ENCODE peak calls at places on chromosome 10, in five cellular contexts. M, Q, P, N and F are unnamed samples.

GRCh38 chr10:93991596-93992284 is 2.0 kb upstream of the PLCE1 start:
- DNase-seq in M (peak; percentile 51), N (peak; percentile 86), P (peak; percentile 78), Q (peak; percentile 51), F (no peak)

GRCh38 chr10:43128958-43129706 is 9.1 kb upstream of the CSGALNACT2 start:
- DNase-seq in N (peak; percentile 98), Q (peak; percentile 22), P (peak; percentile 93), M (no peak), F (no peak)

GRCh38 chr10:67839957-67840356 is 2.0 kb upstream of the DNAJC12 start:
- DNase-seq in P (peak; percentile 75), M (no peak), Q (no peak), N (peak; percentile 53), F (no peak)

GRCh38 chr10:77392851-77393250 is 244.8 kb downstream of the KCNMA1 start:
- DNase-seq in N (peak; percentile 98), P (peak; percentile 99), M (no peak), Q (no peak), F (no peak)

GRCh38 chr10:14782691-14783363 is 8.1 kb upstream of the FAM107B start:
- DNase-seq in P (peak; percentile 45), M (no peak), Q (no peak), N (peak; percentile 2), F (no peak)

GRCh38 chr10:14487511-14487909 is 156.8 kb upstream of the FRMD4A start:
- DNase-seq in P (peak; percentile 43), Q (no peak), N (peak; percentile 52), M (no peak), F (no peak)

GRCh38 chr10:92413519-92413918 is 122.6 kb downstream of the MARCHF5 start:
- DNase-seq in P (no peak), Q (peak; percentile 59), M (no peak), N (peak; percentile 3), F (no peak)

GRCh38 chr10:110508806-110509544 is 11.3 kb downstream of the DUSP5 start:
- DNase-seq in P (peak; percentile 3), M (no peak), Q (no peak), N (no peak), F (no peak)

GRCh38 chr10:74243067-74243466 is 92.0 kb downstream of the ADK start:
- DNase-seq in Q (no peak), M (no peak), P (no peak), N (no peak), F (no peak)

GRCh38 chr10:3239066-3239919 is 66.7 kb upstream of the PITRM1 start:
- DNase-seq in N (peak; percentile 53), M (peak; percentile 71), P (peak; percentile 78), Q (peak; percentile 75), F (peak; percentile 75)

GRCh38 chr10:23557777-23558176 is 118.9 kb downstream of the OTUD1 start:
- DNase-seq in Q (no peak), P (no peak), N (peak; percentile 4), M (no peak), F (no peak)

GRCh38 chr10:13634207-13634606 is 47.4 kb downstream of the PRPF18 start:
- DNase-seq in M (no peak), Q (no peak), P (peak; percentile 53), N (no peak), F (no peak)

GRCh38 chr10:86355571-86356038 is 11.0 kb downstream of the GRID1 start:
- DNase-seq in P (no peak), M (no peak), Q (no peak), N (no peak), F (no peak)

GRCh38 chr10:126393076-126393475 is 4.8 kb upstream of the ADAM12 start:
- DNase-seq in M (no peak), P (no peak), N (no peak), Q (no peak), F (no peak)

GRCh38 chr10:95333997-95334792 is 43.4 kb upstream of the PDLIM1 start:
- DNase-seq in P (peak; percentile 94), Q (peak; percentile 65), M (no peak), N (peak; percentile 93), F (no peak)

GRCh38 chr10:17454181-17454800 is at the start of gene ST8SIA6:
- DNase-seq in N (peak; percentile 65), M (peak; percentile 83), P (peak; percentile 24), Q (peak; percentile 44), F (peak; percentile 39)

GRCh38 chr10:122348951-122349361 is 25.6 kb upstream of the PLEKHA1 start:
- DNase-seq in N (no peak), Q (no peak), P (no peak), M (peak; percentile 85), F (no peak)

GRCh38 chr10:126160971-126161630 is 227.2 kb downstream of the ADAM12 start:
- DNase-seq in P (peak; percentile 57), M (peak; percentile 64), Q (no peak), N (no peak), F (no peak)

GRCh38 chr10:3172446-3173172 is at the start of gene PITRM1:
- DNase-seq in M (peak; percentile 99), N (peak; percentile 99), Q (peak; percentile 99), P (peak; percentile 99), F (peak; percentile 99)

GRCh38 chr10:48604408-48605263 is at the start of gene ARHGAP22:
- DNase-seq in N (peak; percentile 42), Q (no peak), M (peak; percentile 62), P (peak; percentile 58), F (no peak)

GRCh38 chr10:33441561-33441960 is 107.1 kb upstream of the NRP1 start:
- DNase-seq in Q (no peak), N (peak; percentile 17), M (no peak), P (peak; percentile 42), F (no peak)

GRCh38 chr10:123965973-123966895 is 74.6 kb upstream of the CPXM2 start:
- DNase-seq in Q (no peak), N (no peak), P (no peak), M (no peak), F (no peak)

GRCh38 chr10:78004215-78005026 is 24.9 kb downstream of the POLR3A start:
- DNase-seq in Q (no peak), P (no peak), M (no peak), N (no peak), F (no peak)

DNA sequence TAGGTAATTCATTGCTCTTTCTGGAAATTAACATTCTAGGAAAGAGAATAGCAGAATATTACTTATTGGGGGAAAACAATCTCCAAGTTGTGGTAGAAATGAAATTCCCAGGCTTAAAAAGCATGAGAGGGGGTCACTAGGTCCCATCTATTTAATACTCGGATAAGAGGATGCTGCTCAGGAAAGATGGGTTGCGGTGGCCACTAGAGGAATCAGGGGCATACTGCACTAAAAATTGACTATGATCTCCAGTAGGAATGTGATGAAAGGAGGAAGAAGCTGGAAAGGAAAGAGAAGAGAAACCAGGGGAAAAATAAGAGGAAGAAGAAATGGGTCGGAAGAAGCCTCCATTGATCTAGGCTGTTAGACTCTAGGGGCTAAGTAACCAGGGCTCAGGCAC is 192.8 kb downstream of the GPAM start:
- DNase-seq in N (no peak), P (peak; percentile 26), Q (no peak), M (peak; percentile 15), F (no peak)
- TF ChIP-seq CTCF in N (no peak), P (peak; percentile 42), Q (no peak), M (peak; percentile 51), F (no peak)

GRCh38 chr10:81943583-81943982 is 68.6 kb downstream of the NRG3 start:
- DNase-seq in M (no peak), Q (no peak), N (no peak), P (no peak), F (no peak)
- TF ChIP-seq CTCF in M (no peak), Q (no peak), N (no peak), P (no peak), F (no peak)

GRCh38 chr10:101495324-101495925 is 92.6 kb downstream of the POLL start:
- DNase-seq in N (no peak), P (peak; percentile 15), M (peak; percentile 36), Q (no peak), F (no peak)
- TF ChIP-seq CTCF in N (no peak), P (no peak), M (peak; percentile 53), Q (no peak), F (no peak)

GRCh38 chr10:79067241-79068202 is 1.2 kb upstream of the ZMIZ1 start:
- DNase-seq in N (peak; percentile 94), Q (peak; percentile 87), P (peak; percentile 88), M (peak; percentile 97), F (peak; percentile 70)
- TF ChIP-seq CTCF in N (peak; percentile 31), Q (peak; percentile 22), P (no peak), M (peak; percentile 45), F (no peak)

DNA sequence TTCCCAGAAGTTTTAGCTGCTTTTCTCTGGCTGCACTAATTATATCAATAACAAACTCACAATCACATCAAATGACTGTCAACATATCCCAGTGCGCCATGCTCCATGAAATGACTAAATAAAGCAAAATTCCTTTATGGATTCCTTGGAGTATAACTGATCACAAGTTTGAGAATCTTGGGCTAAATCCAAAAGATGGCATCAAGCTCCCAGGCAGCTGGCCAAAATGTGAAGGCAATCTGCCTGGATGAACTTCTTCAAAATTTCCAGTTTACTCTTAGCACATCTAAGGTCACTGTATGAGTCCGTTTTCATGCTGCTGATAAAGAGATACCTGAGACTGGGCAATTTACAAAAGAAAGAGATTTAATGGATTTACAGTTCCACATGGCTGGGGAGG is 210.9 kb downstream of the CCSER2 start:
- DNase-seq in M (no peak), Q (no peak), P (peak; percentile 48), N (peak; percentile 37), F (no peak)
- TF ChIP-seq CTCF in M (no peak), Q (no peak), P (no peak), N (no peak), F (no peak)

GRCh38 chr10:115129752-115130151 is 36.6 kb downstream of the ATRNL1 start:
- DNase-seq in M (peak; percentile 30), P (peak; percentile 56), Q (no peak), N (peak; percentile 20), F (no peak)
- TF ChIP-seq CTCF in M (peak; percentile 62), P (no peak), Q (peak; percentile 33), N (no peak), F (peak; percentile 25)